ENCODE peak calls at places on chromosomes 11 and 22, in five cellular contexts. V is IMR-90, J is prostate gland, E is psoas muscle, N is HFFc6. I is an unnamed sample.

GRCh38 chr11:32312206-32312817 is 123.0 kb downstream of the WT1 start:
- DNase-seq in V (peak), J (no peak), E (no peak), N (no peak), I (no peak)

GRCh38 chr22:38737302-38738060 is 18.3 kb downstream of the SUN2 start:
- DNase-seq in V (peak), J (no peak), E (no peak), N (no peak), I (no peak)

GRCh38 chr22:25193548-25193947 is 6.1 kb upstream of the CRYBB3 start:
- DNase-seq in V (no peak), J (no peak), E (no peak), N (no peak), I (no peak)

GRCh38 chr11:128512478-128513127 is 74.8 kb downstream of the ETS1 start:
- DNase-seq in V (no peak), J (no peak), E (no peak), N (no peak), I (no peak)

GRCh38 chr11:101617735-101618332 is 34.0 kb upstream of the TRPC6 start:
- DNase-seq in V (peak), J (no peak), E (no peak), N (no peak), I (no peak)

GRCh38 chr11:59154585-59154984 is 11.9 kb downstream of the FAM111A start:
- DNase-seq in V (peak), J (peak), E (no peak), N (no peak), I (no peak)

GRCh38 chr11:114586797-114587196 is 8.8 kb downstream of the NXPE4 start:
- DNase-seq in V (peak), J (no peak), E (no peak), N (no peak), I (no peak)

GRCh38 chr11:37858398-37858797 is 1260.4 kb upstream of the RAG2 start:
- DNase-seq in V (no peak), J (no peak), E (no peak), N (no peak), I (no peak)

GRCh38 chr22:22404598-22405284 is 103.8 kb downstream of the ZNF280B start:
- DNase-seq in V (no peak), J (no peak), E (no peak), N (no peak), I (no peak)

GRCh38 chr11:17504330-17505107 is 27.9 kb upstream of the ABCC8 start:
- DNase-seq in V (peak), J (peak), E (peak), N (peak), I (peak)

GRCh38 chr11:11742486-11742885 is 99.3 kb upstream of the USP47 start:
- DNase-seq in V (no peak), J (no peak), E (no peak), N (no peak), I (no peak)

GRCh38 chr11:60127311-60127811 is 38.9 kb downstream of the MS4A2 start:
- DNase-seq in V (no peak), J (no peak), E (no peak), N (no peak), I (peak)

GRCh38 chr22:20174785-20175596 is 24.1 kb upstream of the CCDC188 start:
- DNase-seq in V (peak), J (no peak), E (no peak), N (no peak), I (peak)

GRCh38 chr11:119530503-119530902 is 107.5 kb upstream of the THY1 start:
- DNase-seq in V (no peak), J (no peak), E (no peak), N (no peak), I (no peak)

GRCh38 chr22:20143883-20144665 is 6.8 kb downstream of the CCDC188 start:
- DNase-seq in V (no peak), J (no peak), E (no peak), N (no peak), I (no peak)

GRCh38 chr11:117144477-117145392 is 648 bp downstream of the PAFAH1B2 start:
- DNase-seq in V (peak), J (peak), E (peak), N (peak), I (peak)

GRCh38 chr22:48920776-48921241 is 906.9 kb downstream of the BRD1 start:
- DNase-seq in V (no peak), J (no peak), E (no peak), N (no peak), I (no peak)

GRCh38 chr22:36282078-36282831 is 29.3 kb downstream of the APOL1 start:
- DNase-seq in V (no peak), J (no peak), E (no peak), N (no peak), I (no peak)

GRCh38 chr11:2559527-2560311 is 114.9 kb downstream of the KCNQ1 start:
- DNase-seq in V (no peak), J (no peak), E (peak), N (no peak), I (no peak)

DNA sequence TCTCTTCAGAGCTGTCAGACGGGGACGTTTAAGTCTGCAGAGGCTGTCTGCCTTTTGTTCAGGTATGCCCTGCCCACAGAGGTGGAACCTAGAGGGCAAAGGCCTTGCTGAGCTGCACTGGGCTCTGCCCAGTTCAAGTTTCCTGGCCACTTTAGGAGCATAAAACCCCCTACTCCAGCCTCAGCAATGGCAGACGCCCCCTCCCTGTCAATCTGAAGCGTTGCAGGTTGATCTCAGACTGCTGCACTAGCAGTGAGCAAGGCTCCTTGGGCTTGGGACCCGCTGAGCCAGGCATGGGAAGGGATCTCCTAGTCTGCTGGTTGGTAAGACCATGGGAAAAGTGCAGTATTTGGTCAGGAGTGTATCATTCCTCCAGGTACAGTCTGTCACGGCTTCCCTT is 66.6 kb upstream of the TP53I11 start:
- DNase-seq in V (no peak), J (no peak), E (no peak), N (no peak), I (no peak)
- TF ChIP-seq CTCF in V (no peak), J (no peak), E (no peak), N (peak), I (no peak)

DNA sequence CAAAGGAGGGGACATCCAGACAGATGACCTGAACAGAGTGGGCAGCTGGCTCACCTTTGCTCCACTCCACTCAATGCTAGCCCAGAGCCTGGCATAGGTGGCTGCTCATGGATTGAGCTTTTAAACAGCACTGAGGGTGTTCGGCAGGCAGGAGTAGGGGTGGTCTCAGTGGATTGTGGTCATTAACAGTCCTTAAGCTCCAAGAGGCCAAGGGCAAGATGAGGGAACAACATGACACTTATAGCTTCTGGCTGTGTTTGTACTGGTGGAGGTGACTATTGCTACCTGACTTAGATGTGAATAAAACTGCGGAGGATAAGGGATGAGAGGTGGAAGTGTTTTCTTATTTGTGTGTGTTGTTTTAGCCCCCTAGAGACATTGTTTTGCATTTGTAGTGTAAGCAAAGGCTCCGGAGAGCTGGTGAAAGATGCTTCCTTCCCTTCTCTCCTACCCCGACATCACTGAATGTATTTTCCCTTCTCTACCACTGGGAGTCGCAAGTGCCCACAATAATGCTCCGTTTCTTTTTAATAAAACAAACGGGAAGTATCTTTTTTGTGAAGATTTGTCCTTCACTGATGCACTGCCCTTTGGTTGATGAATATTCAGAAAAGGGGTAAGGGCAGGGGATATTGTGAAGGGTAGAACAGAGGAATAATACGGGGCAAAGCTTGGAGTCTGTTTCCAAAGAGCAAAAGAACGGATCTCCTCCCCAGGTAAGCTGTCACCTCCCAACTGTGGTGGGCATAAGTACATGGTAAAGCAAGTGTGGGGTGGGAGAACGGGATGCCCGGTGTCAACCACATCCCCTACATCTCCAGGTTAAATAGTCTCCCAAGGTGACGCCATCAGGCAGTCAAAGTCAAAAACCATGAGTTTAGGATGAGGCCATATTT is 27.5 kb upstream of the MTNR1B start:
- DNase-seq in V (peak), J (no peak), E (no peak), N (peak), I (peak)
- TF ChIP-seq CTCF in V (peak), J (peak), E (peak), N (peak), I (peak)

DNA sequence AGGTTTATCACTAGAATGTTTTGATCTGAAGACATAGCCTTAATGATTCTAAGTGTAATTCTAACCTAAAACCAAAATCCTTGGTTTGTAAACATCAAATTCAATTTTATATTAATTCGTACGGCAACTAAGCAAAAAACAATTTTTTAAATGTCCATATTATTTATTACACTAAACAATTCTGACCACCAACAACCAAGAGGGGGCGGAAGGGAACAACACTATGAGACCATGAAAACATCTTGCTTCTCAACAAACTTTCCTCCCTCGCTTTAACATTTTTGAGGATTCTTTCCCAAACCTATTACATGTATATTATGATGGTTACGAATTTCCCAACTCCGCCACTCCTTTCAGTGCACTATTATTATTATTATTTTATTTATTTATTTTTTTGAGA is 6.5 kb upstream of the UCP2 start:
- DNase-seq in V (no peak), J (no peak), E (no peak), N (no peak), I (no peak)
- TF ChIP-seq CTCF in V (no peak), J (peak), E (no peak), N (no peak), I (no peak)

DNA sequence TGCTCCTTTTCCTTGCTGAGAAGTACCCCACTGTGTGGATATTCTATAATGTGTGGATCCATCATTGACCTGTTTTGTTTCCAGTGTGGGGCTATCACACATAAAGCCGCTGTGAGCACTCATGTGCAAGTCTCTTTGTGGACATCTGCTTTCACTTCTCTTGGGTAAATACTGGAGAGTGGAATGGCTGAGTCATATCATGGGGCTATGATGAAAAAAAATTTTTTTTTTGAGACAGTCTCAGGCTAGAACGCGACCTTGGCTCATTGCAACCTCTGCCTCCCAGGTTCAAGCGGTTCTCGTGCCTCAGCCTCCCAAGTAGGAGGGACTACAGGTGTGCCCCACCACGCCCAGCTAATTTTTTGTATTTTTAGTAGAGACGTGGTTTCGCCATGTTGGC is 7.7 kb upstream of the FAM118A start:
- DNase-seq in V (peak), J (no peak), E (no peak), N (peak), I (no peak)
- TF ChIP-seq CTCF in V (no peak), J (no peak), E (no peak), N (no peak), I (no peak)

DNA sequence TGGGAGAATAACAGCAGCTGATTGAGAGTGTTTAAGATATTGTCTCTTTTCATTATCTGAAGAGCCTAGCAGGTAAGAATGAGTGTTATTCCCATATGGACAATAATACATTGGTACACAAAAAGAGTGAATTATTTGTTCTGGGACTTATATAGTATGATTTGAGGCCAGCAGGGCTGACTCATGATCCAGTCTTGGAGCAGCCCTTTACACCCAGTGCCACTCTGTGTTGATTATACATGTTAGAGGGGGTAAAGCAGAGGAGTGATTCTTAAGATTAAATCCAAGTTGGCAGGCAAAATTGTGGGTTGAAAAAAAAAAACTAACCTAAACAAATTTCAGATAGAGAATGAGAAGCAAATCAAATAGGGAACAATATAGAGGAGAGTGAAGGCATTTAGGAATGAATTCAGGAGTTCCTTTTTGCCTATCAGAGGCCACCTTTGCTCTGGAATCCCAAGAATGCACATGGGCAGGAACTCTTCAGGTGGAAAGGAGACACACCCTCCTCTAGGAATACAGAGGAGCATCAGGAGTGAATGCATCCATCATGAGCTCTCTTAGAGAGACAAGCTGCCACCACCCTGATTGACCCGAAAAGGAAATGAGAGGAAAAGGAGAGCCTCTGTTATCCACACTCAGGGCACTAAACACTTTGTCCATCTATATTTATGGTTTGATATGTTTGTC is 19.2 kb upstream of the MRGPRX1 start:
- DNase-seq in V (no peak), J (no peak), E (no peak), N (no peak), I (peak)
- TF ChIP-seq CTCF in V (no peak), J (no peak), E (no peak), N (no peak), I (no peak)

DNA sequence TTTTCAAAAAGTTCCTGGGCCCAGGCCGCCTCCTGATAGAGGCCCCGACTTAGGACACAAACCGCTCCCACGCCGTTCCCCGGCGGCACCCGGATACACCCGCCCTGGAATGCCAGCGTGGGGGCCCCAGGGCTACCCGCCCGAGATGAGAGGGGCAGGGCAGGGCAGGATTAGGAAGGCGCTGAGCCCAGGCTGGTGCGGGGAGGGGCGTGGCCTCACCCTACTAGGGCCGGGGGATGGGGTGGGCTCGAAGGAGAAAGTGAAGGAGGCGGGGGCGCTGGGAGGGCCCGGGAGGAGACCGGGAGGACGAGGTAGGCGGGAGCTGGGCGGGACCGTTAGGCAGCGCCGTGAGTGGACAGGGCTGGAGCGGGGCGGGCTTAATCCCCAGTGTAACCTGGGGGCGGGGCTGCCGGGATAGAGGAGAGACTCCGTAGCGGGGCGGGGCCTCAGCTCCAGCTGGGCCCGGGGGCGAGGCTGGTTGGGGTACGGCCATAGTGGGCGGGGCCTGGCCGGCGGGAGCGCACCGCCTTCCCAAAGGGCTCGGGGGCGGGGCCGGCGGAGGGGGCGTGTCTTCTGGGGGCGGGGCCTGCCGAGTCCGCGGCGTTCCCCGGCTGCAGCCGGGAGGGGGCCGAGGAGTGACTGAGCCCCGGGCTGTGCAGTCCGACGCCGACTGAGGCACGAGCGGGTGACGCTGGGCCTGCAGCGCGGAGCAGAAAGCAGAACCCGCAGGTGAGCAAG is at the start of gene CD82:
- DNase-seq in V (peak), J (peak), E (peak), N (peak), I (peak)
- TF ChIP-seq CTCF in V (peak), J (peak), E (peak), N (peak), I (no peak)

GRCh38 chr22:37686002-37686982 is at the start of gene NOL12:
- DNase-seq in V (peak), J (peak), E (peak), N (peak), I (peak)
- TF ChIP-seq CTCF in V (no peak), J (peak), E (no peak), N (peak), I (no peak)

I was measured in Calu3.